ENCODE peak calls at places on chromosomes 4 and X, in five cellular contexts. Z is upper lobe of right lung, J is cardiac fibroblast, I is fibroblast of lung, F is tibial nerve. M is an unnamed sample.

GRCh38 chrX:118455013-118455412 is 40.6 kb upstream of the DOCK11 start:
- DNase-seq in Z (no peak), F (no peak), I (no peak), J (no peak), M (no peak)

GRCh38 chrX:97397371-97397770 is 513.7 kb downstream of the RPA4 start:
- DNase-seq in I (peak), J (peak), Z (no peak), F (no peak), M (no peak)

GRCh38 chrX:576904-577303 is 53.7 kb upstream of the SHOX start:
- DNase-seq in I (no peak), J (no peak), F (no peak), Z (no peak), M (no peak)

GRCh38 chrX:105463483-105463882 is 243.0 kb upstream of the TEX13A start:
- DNase-seq in Z (no peak), J (peak), I (peak), F (no peak), M (no peak)

GRCh38 chr4:107682306-107682705 is 37.7 kb downstream of the PAPSS1 start:
- DNase-seq in Z (no peak), J (no peak), F (no peak), I (no peak), M (no peak)

GRCh38 chrX:81120936-81121351 is 80.8 kb downstream of the HMGN5 start:
- DNase-seq in F (peak), I (peak), Z (no peak), J (peak), M (peak)

GRCh38 chr4:75672461-75673026 is 667 bp downstream of the G3BP2 start:
- DNase-seq in F (peak), Z (peak), I (peak), J (peak), M (peak)

GRCh38 chr4:13921805-13922204 is 294.3 kb upstream of the BOD1L1 start:
- DNase-seq in J (peak), F (no peak), I (peak), Z (no peak), M (no peak)

GRCh38 chr4:8306511-8307021 is 37.0 kb downstream of the HTRA3 start:
- DNase-seq in Z (peak), I (no peak), F (no peak), J (no peak), M (peak)

GRCh38 chr4:82515705-82516104 is 46.1 kb downstream of the TMEM150C start:
- DNase-seq in F (peak), Z (no peak), J (peak), I (peak), M (peak)

GRCh38 chr4:47315346-47315745 is 148.2 kb downstream of the COMMD8 start:
- DNase-seq in J (peak), F (no peak), Z (no peak), I (peak), M (no peak)

GRCh38 chr4:144611850-144612249 is 34.1 kb upstream of the HHIP start:
- DNase-seq in Z (no peak), I (peak), F (no peak), J (peak), M (no peak)

GRCh38 chr4:165505991-165506779 is 127.4 kb downstream of the CPE start:
- DNase-seq in F (no peak), I (peak), Z (no peak), J (peak), M (no peak)

GRCh38 chrX:16695079-16695676 is 17.3 kb downstream of the CTPS2 start:
- DNase-seq in I (peak), Z (peak), F (peak), J (peak), M (peak)

GRCh38 chrX:106952988-106953387 is 32.8 kb downstream of the CLDN2 start:
- DNase-seq in Z (no peak), I (peak), F (no peak), J (peak), M (no peak)

GRCh38 chrX:73615022-73615421 is 52.0 kb downstream of the CHIC1 start:
- DNase-seq in I (no peak), Z (no peak), J (no peak), F (no peak), M (no peak)

GRCh38 chr4:6965329-6965728 is 55.7 kb downstream of the TBC1D14 start:
- DNase-seq in I (no peak), F (no peak), J (no peak), Z (no peak), M (no peak)

GRCh38 chr4:153535735-153536494 is 69.8 kb downstream of the TMEM131L start:
- DNase-seq in F (no peak), Z (no peak), J (peak), I (peak), M (no peak)

GRCh38 chr4:171857302-171858005 is 44.2 kb downstream of the GALNTL6 start:
- DNase-seq in I (no peak), F (no peak), J (no peak), Z (no peak), M (no peak)

GRCh38 chr4:89305712-89306437 is 1.7 kb downstream of the GPRIN3 start:
- DNase-seq in Z (no peak), J (peak), I (peak), F (no peak), M (no peak)

GRCh38 chrX:110734894-110735541 is 60.6 kb downstream of the CHRDL1 start:
- DNase-seq in F (no peak), J (peak), Z (no peak), I (peak), M (no peak)

GRCh38 chrX:116379854-116380253 is 56.6 kb upstream of the SLC6A14 start:
- DNase-seq in Z (no peak), F (no peak), I (peak), J (peak), M (no peak)

GRCh38 chr4:180741703-180742102 is 1501.5 kb upstream of the TENM3 start:
- DNase-seq in J (no peak), F (no peak), I (no peak), Z (no peak), M (no peak)

GRCh38 chr4:100641326-100641725 is 123.5 kb upstream of the EMCN start:
- DNase-seq in Z (no peak), F (no peak), J (no peak), I (no peak), M (no peak)

GRCh38 chrX:154840856-154841255 is 6.4 kb upstream of the SMIM9 start:
- DNase-seq in F (no peak), I (peak), Z (no peak), J (peak), M (no peak)

GRCh38 chrX:41526925-41527324 is 79.8 kb downstream of the NYX start:
- DNase-seq in F (no peak), Z (no peak), J (peak), I (no peak), M (no peak)

GRCh38 chrX:9703406-9703805 is 62.2 kb downstream of the GPR143 start:
- DNase-seq in I (no peak), J (no peak), F (no peak), Z (no peak), M (no peak)

GRCh38 chr4:14742054-14742453 is 260.2 kb upstream of the CPEB2 start:
- DNase-seq in J (no peak), I (no peak), F (no peak), Z (no peak), M (no peak)

GRCh38 chrX:139834879-139835278 is 98.0 kb downstream of the ATP11C start:
- DNase-seq in Z (no peak), I (no peak), F (no peak), J (no peak), M (no peak)

GRCh38 chr4:152460488-152460887 is 75.4 kb downstream of the FBXW7 start:
- DNase-seq in Z (no peak), J (peak), I (peak), F (no peak), M (no peak)

GRCh38 chr4:9765091-9765490 is 16.3 kb upstream of the DRD5 start:
- DNase-seq in Z (no peak), F (no peak), I (peak), J (peak), M (no peak)

GRCh38 chr4:139278956-139279722 is 886 bp downstream of the MGARP start:
- DNase-seq in Z (no peak), J (no peak), F (no peak), I (peak), M (no peak)

GRCh38 chr4:139282375-139283075 is 2.5 kb upstream of the MGARP start:
- DNase-seq in I (no peak), Z (no peak), J (peak), F (no peak), M (no peak)

GRCh38 chr4:139278450-139278849 is 1.6 kb downstream of the MGARP start:
- DNase-seq in Z (no peak), I (peak), F (no peak), J (no peak), M (no peak)

GRCh38 chr4:139281212-139281611 is 1.2 kb upstream of the MGARP start:
- DNase-seq in Z (no peak), I (no peak), F (no peak), J (no peak), M (no peak)

GRCh38 chr4:139279723-139280620 is at the start of gene MGARP:
- DNase-seq in Z (peak), F (no peak), I (peak), J (no peak), M (no peak)
- H3K4me3 ChIP-seq in Z (peak), F (peak), I (peak), J (peak), M (peak)

GRCh38 chr4:40299704-40300336 is 35.3 kb upstream of the CHRNA9 start:
- DNase-seq in F (no peak), J (no peak), Z (no peak), I (no peak), M (no peak)
- H3K4me3 ChIP-seq in F (no peak), J (no peak), Z (no peak), I (no peak), M (no peak)

DNA sequence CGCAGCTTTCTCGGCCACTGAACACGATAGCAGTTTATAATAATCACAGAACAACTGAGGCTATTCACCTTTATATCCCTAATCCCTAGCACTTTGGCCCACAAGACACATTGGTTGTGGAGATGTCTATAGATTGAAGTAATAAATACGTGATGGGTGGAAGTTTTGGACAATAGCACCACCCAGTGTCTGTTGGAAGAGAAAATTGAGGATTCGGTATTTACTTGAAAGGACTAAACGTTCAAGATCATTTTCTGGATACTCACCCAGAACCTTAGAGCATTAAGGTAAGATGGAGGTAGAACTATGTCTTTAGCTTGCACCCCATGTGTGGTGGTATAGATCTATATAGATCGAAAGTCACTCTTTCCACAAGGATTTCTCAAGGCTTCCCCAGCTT is 792 bp upstream of the TMSB15A start:
- DNase-seq in I (peak), Z (no peak), J (peak), F (no peak), M (no peak)
- H3K4me3 ChIP-seq in I (peak), Z (no peak), J (no peak), F (no peak), M (peak)

GRCh38 chrX:43744284-43744683 is 88.2 kb downstream of the MAOA start:
- DNase-seq in F (no peak), J (no peak), I (no peak), Z (no peak), M (no peak)
- H3K4me3 ChIP-seq in F (no peak), J (no peak), I (no peak), Z (no peak), M (no peak)

DNA sequence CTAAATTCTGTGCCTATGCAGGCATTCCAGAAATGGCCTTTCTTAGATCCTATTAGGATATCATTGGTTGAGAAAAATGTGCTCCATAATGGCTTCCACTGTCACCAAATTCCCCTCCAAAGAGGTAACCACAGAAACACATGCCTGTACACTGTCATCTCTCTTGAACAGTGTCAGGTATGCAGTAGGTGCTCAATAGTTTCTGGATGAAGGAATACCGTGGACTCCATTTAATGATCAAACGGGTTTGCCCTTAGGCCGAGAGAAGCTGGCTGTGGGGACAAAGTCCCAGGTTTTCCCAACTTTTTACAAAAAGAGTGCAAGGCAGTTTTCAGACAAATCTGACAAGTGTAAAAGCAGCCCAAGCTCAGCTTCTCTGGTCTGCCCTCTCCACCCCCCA is 16.5 kb upstream of the MTM1 start:
- DNase-seq in F (no peak), J (no peak), Z (no peak), I (no peak), M (no peak)
- H3K4me3 ChIP-seq in F (no peak), J (no peak), Z (no peak), I (no peak), M (no peak)

GRCh38 chr4:55554453-55555030 is 7.8 kb upstream of the CLOCK start:
- DNase-seq in I (peak), F (no peak), J (peak), Z (no peak), M (no peak)
- H3K4me3 ChIP-seq in I (peak), F (no peak), J (no peak), Z (no peak), M (no peak)

GRCh38 chrX:119763175-119763574 is 4.8 kb downstream of the SOWAHD start:
- DNase-seq in I (peak), J (peak), Z (no peak), F (no peak), M (no peak)
- H3K4me3 ChIP-seq in I (no peak), J (no peak), Z (no peak), F (no peak), M (no peak)

GRCh38 chrX:49270249-49270921 is 792 bp downstream of the PPP1R3F start:
- DNase-seq in F (no peak), Z (no peak), I (no peak), J (no peak), M (no peak)
- H3K4me3 ChIP-seq in F (peak), Z (peak), I (peak), J (peak), M (peak)

DNA sequence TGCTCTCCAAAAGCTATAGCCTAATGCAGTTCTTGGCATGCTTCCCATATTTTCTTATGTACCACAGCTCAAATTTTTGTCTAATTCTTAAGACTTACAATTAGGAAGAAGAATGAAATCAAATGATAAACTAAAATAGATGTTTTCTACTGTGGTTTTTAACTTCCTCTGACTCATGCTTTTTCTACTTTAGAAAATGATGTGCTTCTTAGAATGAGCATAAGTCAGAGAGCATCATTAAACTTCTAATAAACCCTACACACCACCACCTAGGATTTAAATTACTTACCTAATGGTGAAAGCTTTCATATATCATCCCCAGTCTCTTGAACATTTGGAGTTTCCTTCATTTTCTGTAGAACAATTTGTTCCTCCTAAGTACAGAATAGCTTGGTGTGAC is 217.0 kb upstream of the NDST3 start:
- DNase-seq in I (peak), F (no peak), Z (no peak), J (no peak), M (no peak)
- H3K4me3 ChIP-seq in I (no peak), F (no peak), Z (no peak), J (no peak), M (no peak)